ENCODE peak calls at places on chromosomes 5 and 9, in six cellular contexts. One of them, this sample, is unnamed.

GRCh38 chr9:90956026-90956810 is 154.6 kb downstream of the SYK start:
- DNase-seq in HTR-8/SVneo: peak; percentile 34
- DNase-seq in kidney epithelial cell: no peak
- DNase-seq in B cell: no peak
- DNase-seq in cardiac fibroblast: no peak
- DNase-seq in right cardiac atrium: no peak
- DNase-seq in this sample: peak; percentile 78

GRCh38 chr5:1199649-1200494 is 1.5 kb upstream of the SLC6A19 start:
- DNase-seq in HTR-8/SVneo: no peak
- DNase-seq in kidney epithelial cell: no peak
- DNase-seq in B cell: no peak
- DNase-seq in cardiac fibroblast: no peak
- DNase-seq in right cardiac atrium: peak; percentile 23
- DNase-seq in this sample: no peak

GRCh38 chr5:132090107-132090506 is 16.5 kb downstream of the CSF2 start:
- DNase-seq in HTR-8/SVneo: peak; percentile 66
- DNase-seq in kidney epithelial cell: peak; percentile 88
- DNase-seq in B cell: no peak
- DNase-seq in cardiac fibroblast: peak; percentile 73
- DNase-seq in right cardiac atrium: no peak
- DNase-seq in this sample: peak; percentile 88

GRCh38 chr9:93884808-93885207 is 70.3 kb downstream of the BARX1 start:
- DNase-seq in HTR-8/SVneo: no peak
- DNase-seq in kidney epithelial cell: no peak
- DNase-seq in B cell: no peak
- DNase-seq in cardiac fibroblast: no peak
- DNase-seq in right cardiac atrium: no peak
- DNase-seq in this sample: no peak

GRCh38 chr9:124725068-124725452 is 46.1 kb downstream of the NR6A1 start:
- DNase-seq in HTR-8/SVneo: no peak
- DNase-seq in kidney epithelial cell: no peak
- DNase-seq in B cell: no peak
- DNase-seq in cardiac fibroblast: no peak
- DNase-seq in right cardiac atrium: no peak
- DNase-seq in this sample: no peak

GRCh38 chr5:37111426-37112382 is 137.5 kb downstream of the CPLANE1 start:
- DNase-seq in HTR-8/SVneo: no peak
- DNase-seq in kidney epithelial cell: no peak
- DNase-seq in B cell: no peak
- DNase-seq in cardiac fibroblast: no peak
- DNase-seq in right cardiac atrium: no peak
- DNase-seq in this sample: peak; percentile 37

GRCh38 chr9:124010665-124011321 is 775 bp upstream of the LHX2 start:
- DNase-seq in HTR-8/SVneo: no peak
- DNase-seq in kidney epithelial cell: no peak
- DNase-seq in B cell: no peak
- DNase-seq in cardiac fibroblast: peak; percentile 40
- DNase-seq in right cardiac atrium: peak; percentile 70
- DNase-seq in this sample: no peak

GRCh38 chr9:120698766-120699165 is 15.5 kb downstream of the MEGF9 start:
- DNase-seq in HTR-8/SVneo: no peak
- DNase-seq in kidney epithelial cell: no peak
- DNase-seq in B cell: no peak
- DNase-seq in cardiac fibroblast: peak; percentile 11
- DNase-seq in right cardiac atrium: no peak
- DNase-seq in this sample: no peak

GRCh38 chr5:82163459-82164108 is 114.6 kb downstream of the RPS23 start:
- DNase-seq in HTR-8/SVneo: no peak
- DNase-seq in kidney epithelial cell: no peak
- DNase-seq in B cell: no peak
- DNase-seq in cardiac fibroblast: peak; percentile 55
- DNase-seq in right cardiac atrium: no peak
- DNase-seq in this sample: no peak

GRCh38 chr5:150562832-150563231 is 54.9 kb downstream of the NDST1 start:
- DNase-seq in HTR-8/SVneo: peak; percentile 46
- DNase-seq in kidney epithelial cell: no peak
- DNase-seq in B cell: no peak
- DNase-seq in cardiac fibroblast: peak; percentile 73
- DNase-seq in right cardiac atrium: no peak
- DNase-seq in this sample: peak; percentile 62

GRCh38 chr9:34505370-34506120 is 17.2 kb downstream of the ENHO start:
- DNase-seq in HTR-8/SVneo: no peak
- DNase-seq in kidney epithelial cell: no peak
- DNase-seq in B cell: no peak
- DNase-seq in cardiac fibroblast: no peak
- DNase-seq in right cardiac atrium: no peak
- DNase-seq in this sample: no peak

GRCh38 chr5:116532762-116533525 is 41.7 kb downstream of the SEMA6A start:
- DNase-seq in HTR-8/SVneo: no peak
- DNase-seq in kidney epithelial cell: peak; percentile 62
- DNase-seq in B cell: no peak
- DNase-seq in cardiac fibroblast: no peak
- DNase-seq in right cardiac atrium: no peak
- DNase-seq in this sample: no peak

GRCh38 chr5:115995351-115995750 is 33.1 kb downstream of the LVRN start:
- DNase-seq in HTR-8/SVneo: no peak
- DNase-seq in kidney epithelial cell: no peak
- DNase-seq in B cell: no peak
- DNase-seq in cardiac fibroblast: no peak
- DNase-seq in right cardiac atrium: no peak
- DNase-seq in this sample: no peak

GRCh38 chr5:157651623-157652376 is 438 bp downstream of the SOX30 start:
- DNase-seq in HTR-8/SVneo: no peak
- DNase-seq in kidney epithelial cell: no peak
- DNase-seq in B cell: peak; percentile 88
- DNase-seq in cardiac fibroblast: peak; percentile 62
- DNase-seq in right cardiac atrium: peak; percentile 88
- DNase-seq in this sample: peak; percentile 6

GRCh38 chr5:148827723-148828122 is 1.3 kb downstream of the ADRB2 start:
- DNase-seq in HTR-8/SVneo: no peak
- DNase-seq in kidney epithelial cell: no peak
- DNase-seq in B cell: no peak
- DNase-seq in cardiac fibroblast: no peak
- DNase-seq in right cardiac atrium: no peak
- DNase-seq in this sample: no peak

This sample was measured in mesenchymal stem cell.